ENCODE peak calls at places on chromosomes 16 and 17, in five cellular contexts. Z is sciatic nerve; T is activated CD8-positive, alpha-beta T cell treated with anti-CD3 and anti-CD28 coated beads for 36 hours; E is T-helper 2 cell; Q is stimulated activated naive B cell treated with anti-CD40 and anti-IgM and Interleukin-4, amounts not matched to agents 10 μg/mL and 1 μg/mL and 100 μg/mL, for 72 hours. D is an unnamed sample.

GRCh38 chr17:33039874-33040273 is 48.2 kb downstream of the SPACA3 start:
- DNase-seq in Z (no peak), T (no peak), E (no peak), Q (no peak), D (no peak)

GRCh38 chr17:68455756-68456528 is 1.4 kb downstream of the WIPI1 start:
- DNase-seq in Z (no peak), T (no peak), E (no peak), Q (no peak), D (no peak)

GRCh38 chr17:54944796-54945195 is 23.7 kb downstream of the COX11 start:
- DNase-seq in Z (no peak), T (no peak), E (no peak), Q (no peak), D (no peak)

GRCh38 chr17:82868715-82869131 is 28.9 kb upstream of the ZNF750 start:
- DNase-seq in Z (no peak), T (no peak), E (no peak), Q (no peak), D (no peak)

GRCh38 chr16:86994651-86995171 is 322.5 kb downstream of the C16orf95 start:
- DNase-seq in Z (no peak), T (no peak), E (no peak), Q (no peak), D (no peak)

GRCh38 chr16:60142991-60143705 is 1409.0 kb upstream of the GOT2 start:
- DNase-seq in Z (no peak), T (no peak), E (no peak), Q (no peak), D (no peak)

GRCh38 chr16:49587511-49587910 is 213.9 kb downstream of the C16orf78 start:
- DNase-seq in Z (no peak), T (no peak), E (no peak), Q (no peak), D (no peak)

GRCh38 chr16:49528564-49529150 is 155.1 kb downstream of the C16orf78 start:
- DNase-seq in Z (no peak), T (peak), E (no peak), Q (no peak), D (no peak)

GRCh38 chr16:89072216-89073130 is 21.2 kb upstream of the ACSF3 start:
- DNase-seq in Z (no peak), T (no peak), E (no peak), Q (no peak), D (no peak)

GRCh38 chr17:72123964-72124791 is 3.4 kb downstream of the SOX9 start:
- DNase-seq in Z (no peak), T (no peak), E (no peak), Q (no peak), D (no peak)

GRCh38 chr16:4494746-4495490 is 18.7 kb downstream of the HMOX2 start:
- DNase-seq in Z (no peak), T (no peak), E (no peak), Q (no peak), D (no peak)

GRCh38 chr16:49931931-49932330 is 76.0 kb upstream of the ZNF423 start:
- DNase-seq in Z (peak), T (no peak), E (no peak), Q (no peak), D (no peak)

GRCh38 chr16:59108374-59108773 is 374.3 kb upstream of the GOT2 start:
- DNase-seq in Z (no peak), T (no peak), E (no peak), Q (no peak), D (no peak)

GRCh38 chr17:77601054-77601979 is 357.2 kb upstream of the TNRC6C start:
- DNase-seq in Z (peak), T (no peak), E (no peak), Q (no peak), D (no peak)

GRCh38 chr16:10923146-10923649 is 19.1 kb downstream of the DEXI start:
- DNase-seq in Z (no peak), T (no peak), E (no peak), Q (no peak), D (no peak)

GRCh38 chr17:79800325-79801155 is 3.7 kb upstream of the CBX8 start:
- DNase-seq in Z (no peak), T (peak), E (no peak), Q (no peak), D (no peak)

GRCh38 chr17:66952031-66952524 is 12.4 kb upstream of the CACNG4 start:
- DNase-seq in Z (no peak), T (no peak), E (no peak), Q (no peak), D (no peak)

GRCh38 chr17:27946521-27946920 is 53.4 kb upstream of the LYRM9 start:
- DNase-seq in Z (no peak), T (no peak), E (no peak), Q (peak), D (no peak)

GRCh38 chr16:4944333-4945281 is 7.7 kb upstream of the PPL start:
- DNase-seq in Z (peak), T (peak), E (no peak), Q (no peak), D (no peak)

GRCh38 chr17:40069751-40070643 is 7.2 kb downstream of the THRA start:
- DNase-seq in Z (no peak), T (peak), E (no peak), Q (no peak), D (no peak)

GRCh38 chr16:89695086-89695874 is 6.2 kb downstream of the SPATA2L start:
- DNase-seq in Z (no peak), T (no peak), E (no peak), Q (no peak), D (no peak)

GRCh38 chr17:40556198-40556661 is 9.0 kb downstream of the CCR7 start:
- DNase-seq in Z (peak), T (peak), E (no peak), Q (no peak), D (no peak)

GRCh38 chr16:48542020-48542473 is 67.9 kb downstream of the N4BP1 start:
- DNase-seq in Z (peak), T (peak), E (no peak), Q (no peak), D (no peak)

GRCh38 chr16:324201-324450 is 28.4 kb downstream of the AXIN1 start:
- DNase-seq in Z (no peak), T (no peak), E (no peak), Q (no peak), D (no peak)

GRCh38 chr16:31698901-31699300 is 171.2 kb downstream of the AHSP start:
- DNase-seq in Z (no peak), T (no peak), E (no peak), Q (no peak), D (no peak)

GRCh38 chr16:74999683-75000480 is 1.1 kb downstream of the ZNRF1 start:
- DNase-seq in Z (peak), T (peak), E (peak), Q (peak), D (peak)

GRCh38 chr17:8975091-8975707 is 9.7 kb upstream of the PIK3R5 start:
- DNase-seq in Z (no peak), T (no peak), E (no peak), Q (no peak), D (peak)

GRCh38 chr17:79391808-79392233 is 219.0 kb downstream of the RBFOX3 start:
- DNase-seq in Z (peak), T (peak), E (peak), Q (peak), D (peak)

GRCh38 chr16:86391987-86392386 is 118.3 kb upstream of the FOXF1 start:
- DNase-seq in Z (no peak), T (no peak), E (no peak), Q (no peak), D (no peak)